ENCODE peak calls at places on chromosome 1, in seven cellular contexts. S, R, Y, D, C, O and H are unnamed samples.

GRCh38 chr1:158002630-158003408 is 9.4 kb downstream of the KIRREL1 start:
- DNase-seq in O (no peak), R (no peak), D (no peak), S (no peak), C (no peak), Y (no peak), H (no peak)

GRCh38 chr1:14296795-14297194 is 301.7 kb upstream of the KAZN start:
- DNase-seq in C (no peak), S (no peak), Y (no peak), D (no peak), R (no peak), O (no peak), H (no peak)

GRCh38 chr1:120179420-120180348 is 3.4 kb upstream of the SEC22B start:
- DNase-seq in O (no peak), R (peak), Y (peak), D (peak), C (no peak), S (no peak), H (no peak)

GRCh38 chr1:241688940-241689368 is 36.9 kb downstream of the WDR64 start:
- DNase-seq in Y (no peak), S (no peak), D (no peak), O (no peak), R (no peak), C (no peak), H (no peak)

GRCh38 chr1:41282679-41283317 is 40.7 kb upstream of the SCMH1 start:
- DNase-seq in O (peak), Y (peak), D (peak), S (no peak), R (peak), C (peak), H (peak)

GRCh38 chr1:180157576-180158057 is 2.9 kb downstream of the QSOX1 start:
- DNase-seq in Y (peak), R (no peak), C (no peak), S (no peak), O (no peak), D (no peak), H (no peak)

GRCh38 chr1:110262846-110263631 is 52.9 kb downstream of the KCNC4 start:
- DNase-seq in S (no peak), R (no peak), C (peak), O (no peak), Y (no peak), D (no peak), H (peak)

GRCh38 chr1:55636691-55637090 is 421.5 kb upstream of the USP24 start:
- DNase-seq in S (no peak), Y (no peak), O (no peak), D (no peak), R (no peak), C (no peak), H (no peak)

GRCh38 chr1:233907139-233907538 is 2.7 kb downstream of the SLC35F3 start:
- DNase-seq in R (no peak), S (no peak), D (no peak), O (no peak), C (no peak), Y (no peak), H (no peak)